ENCODE peak calls at places on chromosomes 3 and 15, in ten cellular contexts. B, D, X, I, C, M, Y, R, U and T are unnamed samples.

GRCh38 chr3:158642474-158643210 is 1.7 kb upstream of the GFM1 start:
- DNase-seq in D (no peak), X (no peak), I (no peak), R (no peak), C (no peak), U (no peak), B (no peak), M (no peak), Y (no peak), T (no peak)

GRCh38 chr3:177478170-177478859 is 281.0 kb upstream of the TBL1XR1 start:
- DNase-seq in M (peak), D (peak), Y (no peak), C (peak), U (peak), I (no peak), B (no peak), R (no peak), X (peak), T (peak)

GRCh38 chr3:46896386-46896785 is 18.9 kb downstream of the PTH1R start:
- DNase-seq in U (no peak), Y (no peak), R (no peak), B (no peak), I (no peak), C (no peak), M (no peak), X (no peak), D (no peak), T (no peak)

GRCh38 chr15:66673410-66674322 is 28.4 kb upstream of the SMAD6 start:
- DNase-seq in U (no peak), B (no peak), R (no peak), Y (peak), D (no peak), M (peak), C (peak), I (no peak), X (peak), T (no peak)

GRCh38 chr15:75053748-75054125 is 30.3 kb downstream of the PPCDC start:
- DNase-seq in Y (no peak), U (no peak), I (no peak), B (no peak), X (no peak), R (no peak), C (no peak), D (no peak), M (no peak), T (no peak)

GRCh38 chr3:168212664-168213255 is 117.0 kb upstream of the GOLIM4 start:
- DNase-seq in U (no peak), X (no peak), R (no peak), I (no peak), B (no peak), Y (no peak), M (no peak), D (no peak), C (no peak), T (no peak)

GRCh38 chr3:184388936-184389230 is 9.0 kb downstream of the CHRD start:
- DNase-seq in M (no peak), U (no peak), D (no peak), B (no peak), Y (no peak), C (no peak), R (no peak), X (no peak), I (no peak), T (no peak)

GRCh38 chr3:53195602-53196574 is 34.9 kb downstream of the PRKCD start:
- DNase-seq in B (no peak), Y (peak), C (peak), R (no peak), X (peak), D (peak), I (peak), U (no peak), M (peak), T (peak)

GRCh38 chr3:114351123-114351821 is 57.4 kb downstream of the TIGIT start:
- DNase-seq in R (no peak), X (no peak), D (no peak), C (no peak), B (no peak), M (no peak), U (no peak), I (no peak), Y (no peak), T (no peak)

GRCh38 chr15:79779739-79780138 is 117.1 kb downstream of the MTHFS start:
- DNase-seq in Y (no peak), D (no peak), C (no peak), X (no peak), R (no peak), M (no peak), B (peak), U (no peak), I (no peak), T (no peak)

GRCh38 chr3:171939578-171939977 is 96.4 kb downstream of the TMEM212 start:
- DNase-seq in D (no peak), I (no peak), U (no peak), C (no peak), M (no peak), B (no peak), R (no peak), X (no peak), Y (no peak), T (no peak)

GRCh38 chr3:57382933-57383332 is 90.4 kb upstream of the ASB14 start:
- DNase-seq in C (no peak), X (no peak), R (no peak), I (no peak), U (no peak), D (peak), Y (no peak), B (no peak), M (no peak), T (peak)

GRCh38 chr3:49362579-49362978 is 4.4 kb upstream of the GPX1 start:
- DNase-seq in R (no peak), C (no peak), M (no peak), I (no peak), X (no peak), B (no peak), U (no peak), D (peak), Y (no peak), T (no peak)

GRCh38 chr15:91099616-91100560 is at the start of gene SV2B:
- DNase-seq in C (peak), X (peak), Y (peak), M (peak), U (no peak), R (no peak), B (no peak), I (peak), D (peak), T (peak)

GRCh38 chr3:120645083-120645800 is 36.8 kb downstream of the HGD start:
- DNase-seq in B (no peak), X (no peak), U (no peak), D (peak), R (no peak), M (no peak), I (no peak), C (no peak), Y (no peak), T (no peak)

GRCh38 chr15:69718445-69718844 is 265.8 kb downstream of the RPLP1 start:
- DNase-seq in U (no peak), X (no peak), R (no peak), I (no peak), D (no peak), B (no peak), C (no peak), Y (no peak), M (no peak), T (no peak)

GRCh38 chr15:87129916-87130315 is 1050.2 kb downstream of the AGBL1 start:
- DNase-seq in D (no peak), B (no peak), M (no peak), R (no peak), Y (no peak), X (no peak), C (peak), U (no peak), I (no peak), T (peak)

GRCh38 chr3:24763421-24763820 is 268.8 kb upstream of the THRB start:
- DNase-seq in I (no peak), B (no peak), D (no peak), Y (no peak), U (no peak), C (peak), M (no peak), X (no peak), R (no peak), T (no peak)

GRCh38 chr15:77532846-77533245 is 99.9 kb downstream of the LINGO1 start:
- DNase-seq in U (no peak), D (no peak), I (no peak), R (no peak), Y (peak), X (no peak), B (no peak), C (no peak), M (peak), T (no peak)

GRCh38 chr3:87625911-87626310 is 349.5 kb upstream of the POU1F1 start:
- DNase-seq in M (no peak), D (no peak), I (no peak), B (no peak), R (no peak), C (peak), U (no peak), Y (no peak), X (no peak), T (peak)

GRCh38 chr15:31374986-31375385 is 48.4 kb downstream of the KLF13 start:
- DNase-seq in Y (no peak), R (no peak), C (no peak), B (no peak), D (no peak), I (no peak), U (no peak), X (no peak), M (no peak), T (no peak)

GRCh38 chr15:31373096-31373865 is 46.6 kb downstream of the KLF13 start:
- DNase-seq in C (no peak), D (no peak), M (no peak), X (no peak), B (no peak), R (no peak), Y (no peak), U (no peak), I (no peak), T (no peak)

GRCh38 chr15:31372635-31373091 is 46.0 kb downstream of the KLF13 start:
- DNase-seq in X (peak), I (no peak), Y (peak), U (peak), C (peak), R (no peak), D (peak), M (no peak), B (no peak), T (peak)

GRCh38 chr15:31374489-31374888 is 47.9 kb downstream of the KLF13 start:
- DNase-seq in C (no peak), D (no peak), Y (no peak), I (no peak), R (no peak), X (no peak), U (no peak), B (no peak), M (no peak), T (no peak)

GRCh38 chr15:31373970-31374369 is 47.3 kb downstream of the KLF13 start:
- DNase-seq in Y (no peak), B (no peak), U (no peak), D (no peak), R (no peak), C (no peak), X (no peak), M (no peak), I (no peak), T (no peak)
- TF ChIP-seq CTCF in Y (no peak), B (no peak), U (no peak), D (no peak), R (no peak), C (no peak), X (no peak), M (no peak), I (no peak), T (no peak)

GRCh38 chr3:119437852-119438251 is 25.6 kb downstream of the TMEM39A start:
- DNase-seq in D (no peak), B (no peak), U (no peak), Y (no peak), I (no peak), R (no peak), C (no peak), X (no peak), M (no peak), T (no peak)

GRCh38 chr3:119436977-119437376 is 26.4 kb downstream of the TMEM39A start:
- DNase-seq in R (no peak), U (no peak), B (no peak), Y (no peak), M (no peak), I (no peak), C (no peak), X (no peak), D (no peak), T (no peak)

GRCh38 chr3:119433613-119434325 is 29.6 kb downstream of the TMEM39A start:
- DNase-seq in Y (no peak), X (no peak), C (no peak), I (no peak), M (no peak), D (peak), R (no peak), B (no peak), U (no peak), T (no peak)

DNA sequence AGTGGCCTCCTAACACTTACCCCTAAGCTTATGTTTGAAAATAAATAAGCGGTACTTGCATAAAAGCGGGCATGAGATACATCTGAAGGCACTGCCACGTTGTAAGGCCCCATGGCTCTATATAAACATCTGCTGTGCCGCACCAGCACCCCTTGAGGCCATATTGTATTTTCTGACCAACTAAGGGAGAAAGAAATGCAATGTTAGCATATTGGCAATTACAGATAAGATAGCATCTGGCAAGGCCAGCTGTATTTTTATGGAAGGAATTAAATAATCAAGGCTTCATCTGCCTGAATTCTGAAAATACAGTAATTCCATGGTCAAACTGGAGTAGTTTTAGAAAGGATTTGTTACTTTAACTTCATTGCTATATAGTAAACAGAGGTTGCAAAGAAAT is 28.7 kb downstream of the TMEM39A start:
- DNase-seq in B (no peak), X (no peak), Y (no peak), M (no peak), U (no peak), D (no peak), C (no peak), I (no peak), R (no peak), T (no peak)
- TF ChIP-seq CTCF in B (no peak), X (no peak), Y (no peak), M (no peak), U (no peak), D (no peak), C (no peak), I (no peak), R (no peak), T (no peak)

GRCh38 chr3:186277268-186277909 is 84.6 kb downstream of the DGKG start:
- DNase-seq in I (no peak), Y (no peak), U (peak), M (no peak), D (peak), X (peak), C (peak), R (no peak), B (no peak), T (peak)
- TF ChIP-seq CTCF in I (no peak), Y (no peak), U (peak), M (peak), D (peak), X (peak), C (peak), R (peak), B (peak), T (peak)

GRCh38 chr3:12875857-12876451 is 34.6 kb upstream of the RPL32 start:
- DNase-seq in X (no peak), R (no peak), U (no peak), C (no peak), D (no peak), I (no peak), Y (peak), M (peak), B (no peak), T (no peak)

GRCh38 chr3:12877040-12877439 is 35.7 kb upstream of the RPL32 start:
- DNase-seq in D (no peak), M (no peak), Y (no peak), R (no peak), U (no peak), C (no peak), I (no peak), B (no peak), X (no peak), T (no peak)

GRCh38 chr3:12879191-12879815 is 37.9 kb upstream of the RPL32 start:
- DNase-seq in Y (no peak), M (no peak), U (no peak), R (no peak), X (no peak), I (no peak), B (no peak), C (no peak), D (no peak), T (no peak)

GRCh38 chr3:12882336-12883310 is 41.3 kb upstream of the RPL32 start:
- DNase-seq in M (no peak), D (no peak), X (no peak), I (no peak), U (no peak), Y (no peak), B (no peak), C (no peak), R (no peak), T (no peak)

DNA sequence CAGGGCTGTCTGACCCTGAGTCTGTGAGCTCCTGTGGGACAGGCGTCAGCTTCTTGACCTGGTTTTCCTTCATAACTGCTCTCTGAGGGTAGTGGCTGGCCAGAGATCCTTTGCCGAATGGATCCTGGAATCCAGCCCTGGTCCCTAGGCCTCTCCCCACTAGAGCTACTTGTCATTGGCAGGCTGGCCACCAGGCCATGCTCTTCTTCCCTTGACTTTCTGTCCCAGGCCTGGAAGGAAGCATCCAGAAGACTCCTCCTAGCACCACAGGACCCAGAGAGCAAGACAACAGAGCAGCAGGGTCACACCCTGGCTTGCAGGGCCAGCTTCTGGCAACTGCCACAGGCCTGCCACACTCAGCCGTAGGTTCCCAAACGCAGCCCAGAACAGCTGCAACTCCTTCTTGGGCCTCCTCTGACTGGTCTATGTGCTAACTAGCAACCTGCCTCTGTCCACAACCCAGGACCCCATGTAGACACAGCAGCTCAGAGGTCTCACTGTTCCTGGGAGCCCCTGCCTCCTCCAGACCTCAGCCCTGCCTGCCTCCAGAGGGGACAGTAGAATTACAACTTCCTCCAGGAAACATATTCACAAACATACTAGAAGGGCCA is 36.8 kb upstream of the RPL32 start:
- DNase-seq in D (no peak), C (no peak), U (no peak), X (no peak), I (no peak), M (no peak), Y (no peak), B (no peak), R (no peak), T (no peak)
- TF ChIP-seq CTCF in D (no peak), C (no peak), U (no peak), X (no peak), I (no peak), M (no peak), Y (no peak), B (no peak), R (no peak), T (no peak)

GRCh38 chr3:156532730-156533129 is 22.2 kb downstream of the SSR3 start:
- DNase-seq in C (no peak), X (no peak), D (no peak), Y (no peak), I (no peak), R (no peak), M (no peak), U (no peak), B (no peak), T (no peak)

GRCh38 chr3:156536524-156537316 is 18.2 kb downstream of the SSR3 start:
- DNase-seq in X (no peak), Y (no peak), R (no peak), B (no peak), C (no peak), U (no peak), D (peak), I (no peak), M (no peak), T (peak)

GRCh38 chr3:156535798-156536197 is 19.1 kb downstream of the SSR3 start:
- DNase-seq in Y (no peak), M (no peak), R (no peak), D (no peak), X (no peak), U (no peak), B (no peak), C (no peak), I (no peak), T (no peak)

GRCh38 chr3:156533205-156533604 is 21.7 kb downstream of the SSR3 start:
- DNase-seq in D (peak), X (no peak), R (no peak), I (no peak), U (no peak), B (no peak), C (no peak), Y (no peak), M (no peak), T (no peak)

GRCh38 chr3:156535162-156535627 is 19.7 kb downstream of the SSR3 start:
- DNase-seq in D (peak), X (peak), M (peak), I (no peak), U (peak), R (no peak), Y (no peak), C (peak), B (no peak), T (peak)
- TF ChIP-seq CTCF in D (peak), X (peak), M (no peak), I (no peak), U (peak), R (peak), Y (no peak), C (no peak), B (no peak), T (peak)